ENCODE peak calls at places on chromosome 22, in six cellular contexts. S is spleen, Z is GM12878, P is prostate gland, F is SK-N-SH, T is endothelial cell of umbilical vein. D is an unnamed sample.

GRCh38 chr22:43862074-43862881 is at the start of gene SULT4A1:
- DNase-seq in S (peak; percentile 52), Z (no peak), P (no peak), F (peak; percentile 92), T (no peak), D (no peak)

GRCh38 chr22:28799834-28800307 is 498 bp downstream of the XBP1 start:
- DNase-seq in S (peak; percentile 92), Z (no peak), P (no peak), F (peak; percentile 84), T (peak; percentile 68), D (peak; percentile 84)

GRCh38 chr22:50705219-50705691 is 32.6 kb downstream of the SHANK3 start:
- DNase-seq in S (peak; percentile 77), Z (no peak), P (no peak), F (peak; percentile 88), T (peak; percentile 52), D (peak; percentile 64)

GRCh38 chr22:38325575-38325974 is 8.3 kb upstream of the CSNK1E start:
- DNase-seq in S (no peak), Z (no peak), P (no peak), F (no peak), T (no peak), D (no peak)

GRCh38 chr22:44129614-44129976 is 51.1 kb upstream of the PARVG start:
- DNase-seq in S (peak; percentile 6), Z (no peak), P (no peak), F (peak; percentile 44), T (peak; percentile 29), D (peak; percentile 18)

GRCh38 chr22:48867891-48868290 is 959.8 kb downstream of the BRD1 start:
- DNase-seq in S (peak; percentile 44), Z (no peak), P (no peak), F (no peak), T (no peak), D (no peak)

GRCh38 chr22:20523118-20523983 is 15.9 kb downstream of the MED15 start:
- DNase-seq in S (no peak), Z (no peak), P (no peak), F (no peak), T (no peak), D (no peak)

GRCh38 chr22:37546436-37547248 is 13.6 kb upstream of the CDC42EP1 start:
- DNase-seq in S (no peak), Z (no peak), P (peak; percentile 26), F (no peak), T (peak; percentile 44), D (no peak)

GRCh38 chr22:50247748-50248147 is 2.9 kb upstream of the TUBGCP6 start:
- DNase-seq in S (no peak), Z (no peak), P (no peak), F (peak; percentile 81), T (peak; percentile 45), D (no peak)

GRCh38 chr22:29073618-29074275 is 912 bp downstream of the KREMEN1 start:
- DNase-seq in S (peak; percentile 87), Z (no peak), P (peak; percentile 50), F (no peak), T (no peak), D (peak; percentile 78)

GRCh38 chr22:19731736-19732135 is 8.4 kb downstream of the GP1BB start:
- DNase-seq in S (no peak), Z (no peak), P (no peak), F (no peak), T (no peak), D (no peak)

GRCh38 chr22:44486538-44486937 is 11.5 kb downstream of the RTL6 start:
- DNase-seq in S (no peak), Z (no peak), P (no peak), F (no peak), T (no peak), D (no peak)

GRCh38 chr22:19765477-19766234 is 5.1 kb downstream of the TBX1 start:
- DNase-seq in S (no peak), Z (no peak), P (no peak), F (no peak), T (no peak), D (no peak)

GRCh38 chr22:22099833-22100812 is 117.5 kb upstream of the TOP3B start:
- DNase-seq in S (no peak), Z (no peak), P (no peak), F (no peak), T (no peak), D (no peak)

GRCh38 chr22:31757265-31757664 is 3.4 kb downstream of the DEPDC5 start:
- DNase-seq in S (no peak), Z (no peak), P (no peak), F (no peak), T (no peak), D (no peak)

GRCh38 chr22:22248878-22249277 is 4.3 kb downstream of the VPREB1 start:
- DNase-seq in S (no peak), Z (no peak), P (no peak), F (no peak), T (no peak), D (no peak)

GRCh38 chr22:37176464-37177061 is 11.5 kb downstream of the C1QTNF6 start:
- DNase-seq in S (peak; percentile 84), Z (no peak), P (peak; percentile 51), F (peak; percentile 79), T (peak; percentile 96), D (peak; percentile 85)

GRCh38 chr22:49158741-49159564 is 668.7 kb downstream of the BRD1 start:
- DNase-seq in S (peak; percentile 43), Z (no peak), P (no peak), F (no peak), T (no peak), D (no peak)

GRCh38 chr22:30328466-30329049 is 1.8 kb upstream of the TBC1D10A start:
- DNase-seq in S (no peak), Z (no peak), P (no peak), F (no peak), T (no peak), D (no peak)

GRCh38 chr22:45253039-45253641 is 12.4 kb upstream of the KIAA0930 start:
- DNase-seq in S (no peak), Z (no peak), P (no peak), F (no peak), T (no peak), D (no peak)

GRCh38 chr22:33625959-33626358 is 294.3 kb downstream of the LARGE1 start:
- DNase-seq in S (no peak), Z (no peak), P (no peak), F (no peak), T (no peak), D (no peak)

DNA sequence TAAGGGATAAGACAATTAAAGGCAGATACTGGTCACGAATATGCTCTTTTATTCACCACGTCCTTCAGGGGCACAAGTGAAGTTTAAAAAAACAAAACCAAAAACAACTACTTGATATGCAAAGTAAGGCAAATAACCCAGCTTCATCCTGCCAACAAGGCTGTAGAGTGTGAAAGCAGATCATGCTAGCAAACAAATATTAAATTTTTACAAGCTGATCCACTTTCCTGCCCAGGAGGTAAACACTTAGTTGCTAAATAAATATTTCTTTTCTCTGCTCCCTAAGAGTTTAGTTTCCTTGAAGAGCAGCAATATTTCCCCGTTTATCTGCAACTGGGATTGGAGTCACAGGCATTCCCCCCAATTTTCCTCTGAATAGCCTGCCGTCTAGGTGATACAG is 300.2 kb downstream of the LARGE1 start:
- DNase-seq in S (no peak), Z (no peak), P (peak; percentile 24), F (no peak), T (no peak), D (no peak)
- H3K4me3 ChIP-seq in S (no peak overlapping the region), Z (no peak overlapping the region), P (no peak overlapping the region), F (no peak overlapping the region), T (no peak overlapping the region), D (no peak overlapping the region)

GRCh38 chr22:46430961-46431838 is 95.7 kb downstream of the TRMU start:
- DNase-seq in S (no peak), Z (no peak), P (no peak), F (no peak), T (no peak), D (no peak)
- TF ChIP-seq POLR2AphosphoS5 in S (no peak), Z (no peak), P (no peak), F (no peak), T (no peak), D (no peak)

GRCh38 chr22:42653992-42654391 is 4.8 kb upstream of the CYB5R3 start:
- DNase-seq in S (no peak), Z (no peak), P (no peak), F (no peak), T (no peak), D (no peak)

GRCh38 chr22:42656578-42656977 is 7.4 kb upstream of the CYB5R3 start:
- DNase-seq in S (no peak), Z (no peak), P (no peak), F (no peak), T (no peak), D (no peak)

GRCh38 chr22:42651134-42651533 is 1.9 kb upstream of the CYB5R3 start:
- DNase-seq in S (no peak), Z (no peak), P (no peak), F (no peak), T (no peak), D (no peak)

GRCh38 chr22:42655693-42656092 is 6.5 kb upstream of the CYB5R3 start:
- DNase-seq in S (peak; percentile 90), Z (peak; percentile 71), P (no peak), F (no peak), T (no peak), D (no peak)

GRCh38 chr22:42654696-42655095 is 5.5 kb upstream of the CYB5R3 start:
- DNase-seq in S (no peak), Z (no peak), P (no peak), F (no peak), T (no peak), D (no peak)
- H3K4me3 ChIP-seq in S (no peak overlapping the region), Z (no peak overlapping the region), P (no peak overlapping the region), F (no peak overlapping the region), T (no peak overlapping the region), D (no peak overlapping the region)

GRCh38 chr22:27439131-27439530 is 362.4 kb downstream of the MN1 start:
- DNase-seq in S (no peak), Z (no peak), P (no peak), F (no peak), T (no peak), D (no peak)

GRCh38 chr22:27435839-27436581 is 365.5 kb downstream of the MN1 start:
- DNase-seq in S (no peak), Z (no peak), P (no peak), F (peak; percentile 78), T (peak; percentile 41), D (no peak)

GRCh38 chr22:27436591-27436990 is 365.0 kb downstream of the MN1 start:
- DNase-seq in S (no peak), Z (no peak), P (no peak), F (no peak), T (no peak), D (no peak)

GRCh38 chr22:27437570-27437969 is 364.0 kb downstream of the MN1 start:
- DNase-seq in S (no peak), Z (no peak), P (no peak), F (no peak), T (no peak), D (no peak)

DNA sequence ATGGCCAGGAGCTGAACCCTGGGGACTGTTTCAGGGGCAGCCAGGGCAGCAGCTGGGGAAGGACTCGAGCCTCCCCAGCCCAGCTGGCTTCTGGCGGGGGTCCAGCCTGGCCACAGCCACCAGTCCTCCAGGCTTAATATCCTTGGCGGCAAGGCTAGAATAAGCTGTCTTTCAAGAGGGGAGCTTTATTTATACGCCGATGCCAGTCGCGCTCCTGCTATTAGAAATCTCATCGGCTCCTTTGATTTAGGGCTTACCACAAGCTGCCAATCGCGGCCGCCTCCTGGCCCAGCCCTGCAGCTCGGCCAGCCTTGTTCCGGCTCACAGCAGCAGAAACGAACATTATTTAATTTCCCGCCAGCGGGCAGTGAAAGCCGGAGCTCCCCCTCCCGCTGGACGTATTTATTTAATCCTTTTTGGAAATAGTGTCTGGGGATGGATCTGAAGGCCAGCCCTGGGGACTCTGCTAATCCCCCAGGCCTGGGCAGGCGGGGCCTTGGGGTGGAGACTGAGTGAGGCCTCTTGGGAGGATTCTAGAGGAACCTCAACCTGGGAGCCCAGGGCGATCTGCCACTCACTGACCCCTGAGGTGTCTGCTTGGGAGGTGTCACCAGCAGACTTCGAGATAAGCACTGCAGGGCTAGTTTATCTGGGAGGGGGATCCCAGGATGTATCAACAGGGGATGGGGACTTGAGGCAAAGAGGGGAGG is 363.1 kb downstream of the MN1 start:
- DNase-seq in S (no peak), Z (no peak), P (peak; percentile 25), F (peak; percentile 75), T (no peak), D (no peak)
- TF ChIP-seq POLR2AphosphoS5 in S (no peak), Z (no peak), P (peak; percentile 17), F (no peak), T (no peak), D (no peak)

D was measured in suprapubic skin.